ENCODE peak calls at places on chromosomes 11 and 22, in six cellular contexts. One of them, this sample, is unnamed.

GRCh38 chr11:19508166-19508565 is 204.5 kb upstream of the NAV2 start:
- DNase-seq in cardiac fibroblast: peak
- DNase-seq in prostate gland: no peak
- DNase-seq in ovary: no peak
- DNase-seq in cardiac muscle cell: no peak
- DNase-seq in mucosa of descending colon: no peak
- DNase-seq in this sample: no peak

GRCh38 chr22:27075028-27075678 is 417.8 kb downstream of the MIAT start:
- DNase-seq in mucosa of descending colon: no peak
- DNase-seq in cardiac fibroblast: peak
- DNase-seq in prostate gland: no peak
- DNase-seq in cardiac muscle cell: peak
- DNase-seq in ovary: no peak
- DNase-seq in this sample: no peak

GRCh38 chr11:120326845-120327281 is 1.8 kb downstream of the TLCD5 start:
- DNase-seq in mucosa of descending colon: no peak
- DNase-seq in cardiac fibroblast: peak
- DNase-seq in prostate gland: no peak
- DNase-seq in ovary: no peak
- DNase-seq in cardiac muscle cell: no peak
- DNase-seq in this sample: no peak

GRCh38 chr11:121444508-121444907 is 7.6 kb upstream of the SORL1 start:
- DNase-seq in cardiac fibroblast: no peak
- DNase-seq in mucosa of descending colon: no peak
- DNase-seq in prostate gland: no peak
- DNase-seq in ovary: no peak
- DNase-seq in cardiac muscle cell: no peak
- DNase-seq in this sample: no peak

GRCh38 chr22:24427500-24428164 is at the start of gene ADORA2A:
- DNase-seq in ovary: no peak
- DNase-seq in mucosa of descending colon: peak
- DNase-seq in cardiac fibroblast: no peak
- DNase-seq in cardiac muscle cell: no peak
- DNase-seq in prostate gland: no peak
- DNase-seq in this sample: no peak

GRCh38 chr11:108037211-108037610 is 28.5 kb downstream of the CUL5 start:
- DNase-seq in cardiac fibroblast: no peak
- DNase-seq in cardiac muscle cell: no peak
- DNase-seq in prostate gland: no peak
- DNase-seq in ovary: no peak
- DNase-seq in mucosa of descending colon: no peak
- DNase-seq in this sample: no peak

GRCh38 chr22:43293259-43293658 is 49.9 kb downstream of the SCUBE1 start:
- DNase-seq in cardiac muscle cell: no peak
- DNase-seq in cardiac fibroblast: no peak
- DNase-seq in ovary: no peak
- DNase-seq in mucosa of descending colon: no peak
- DNase-seq in prostate gland: peak
- DNase-seq in this sample: no peak

GRCh38 chr11:105151936-105152554 is 12.5 kb upstream of the CARD18 start:
- DNase-seq in prostate gland: no peak
- DNase-seq in cardiac muscle cell: no peak
- DNase-seq in ovary: no peak
- DNase-seq in mucosa of descending colon: no peak
- DNase-seq in cardiac fibroblast: peak
- DNase-seq in this sample: no peak

GRCh38 chr11:110738641-110739040 is 26.4 kb upstream of the ARHGAP20 start:
- DNase-seq in cardiac fibroblast: no peak
- DNase-seq in ovary: no peak
- DNase-seq in cardiac muscle cell: no peak
- DNase-seq in prostate gland: no peak
- DNase-seq in mucosa of descending colon: no peak
- DNase-seq in this sample: no peak

GRCh38 chr11:72788250-72788649 is 5.6 kb downstream of the STARD10 start:
- DNase-seq in ovary: no peak
- DNase-seq in prostate gland: no peak
- DNase-seq in mucosa of descending colon: peak
- DNase-seq in cardiac fibroblast: no peak
- DNase-seq in cardiac muscle cell: no peak
- DNase-seq in this sample: no peak

DNA sequence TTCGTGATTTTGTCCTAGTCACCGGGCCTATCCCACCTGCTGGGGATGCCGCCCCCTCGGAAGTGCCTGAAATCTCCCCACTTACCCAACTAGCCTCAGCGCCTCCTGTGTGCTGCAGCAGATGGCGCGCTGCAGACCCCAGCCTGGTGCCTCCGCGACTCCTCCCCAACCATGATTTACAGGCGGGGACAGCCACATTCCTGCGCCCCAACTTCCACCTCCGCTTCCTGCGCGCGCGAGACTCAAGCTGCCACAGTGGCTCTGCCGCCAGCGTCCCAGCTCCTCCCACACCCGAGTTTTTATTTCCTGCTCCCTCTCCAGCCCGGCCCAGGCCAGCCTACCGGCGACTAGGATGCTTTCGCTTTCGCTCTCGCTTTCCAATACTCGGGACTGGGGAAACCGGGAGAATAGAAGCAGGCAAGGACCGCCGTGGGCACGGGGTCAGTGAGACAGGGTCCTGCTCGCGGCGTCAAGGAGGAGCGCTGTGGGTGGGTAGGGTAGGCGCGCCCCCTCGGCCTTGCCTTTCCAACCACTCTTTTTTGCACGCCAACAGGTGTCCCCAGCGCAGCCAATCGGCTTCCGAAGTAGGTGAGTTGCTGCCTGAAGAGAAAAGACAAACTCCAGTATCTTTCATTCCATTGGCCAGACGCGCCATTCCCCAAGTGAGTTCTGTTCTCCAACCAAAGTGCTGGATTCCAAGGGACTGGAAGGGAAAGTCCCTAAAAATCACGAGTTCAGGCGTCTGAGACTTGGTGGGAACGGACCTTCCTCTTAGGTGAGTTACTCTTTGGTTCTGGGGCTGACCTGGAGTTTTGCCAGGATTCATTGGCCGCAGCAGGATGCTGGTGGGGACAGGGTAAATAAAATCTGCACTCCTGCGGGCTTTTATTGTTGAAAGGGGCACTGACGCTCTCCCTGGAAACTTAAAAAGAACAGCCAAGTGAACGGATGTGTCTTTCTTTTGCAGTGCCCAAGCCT is at the start of gene FAM111A:
- DNase-seq in prostate gland: peak
- DNase-seq in cardiac muscle cell: peak
- DNase-seq in ovary: peak
- DNase-seq in cardiac fibroblast: peak
- DNase-seq in mucosa of descending colon: peak
- DNase-seq in this sample: peak
- TF ChIP-seq CTCF in prostate gland: peak
- TF ChIP-seq CTCF in cardiac muscle cell: peak
- TF ChIP-seq CTCF in ovary: no peak
- TF ChIP-seq CTCF in cardiac fibroblast: peak
- TF ChIP-seq CTCF in mucosa of descending colon: no peak
- TF ChIP-seq CTCF in this sample: peak

GRCh38 chr22:38570841-38571364 is 920 bp upstream of the DMC1 start:
- DNase-seq in cardiac fibroblast: peak
- DNase-seq in mucosa of descending colon: peak
- DNase-seq in ovary: no peak
- DNase-seq in cardiac muscle cell: peak
- DNase-seq in prostate gland: peak
- DNase-seq in this sample: no peak

GRCh38 chr22:38567531-38568245 is 2.3 kb downstream of the DMC1 start:
- DNase-seq in mucosa of descending colon: no peak
- DNase-seq in prostate gland: no peak
- DNase-seq in cardiac muscle cell: no peak
- DNase-seq in ovary: no peak
- DNase-seq in cardiac fibroblast: no peak
- DNase-seq in this sample: no peak

GRCh38 chr22:38569181-38569971 is 607 bp downstream of the DMC1 start:
- DNase-seq in prostate gland: no peak
- DNase-seq in cardiac muscle cell: no peak
- DNase-seq in mucosa of descending colon: peak
- DNase-seq in ovary: peak
- DNase-seq in cardiac fibroblast: no peak
- DNase-seq in this sample: no peak

GRCh38 chr22:38569972-38570840 is at the start of gene DMC1:
- DNase-seq in mucosa of descending colon: peak
- DNase-seq in prostate gland: peak
- DNase-seq in cardiac fibroblast: peak
- DNase-seq in cardiac muscle cell: peak
- DNase-seq in ovary: peak
- DNase-seq in this sample: peak

GRCh38 chr22:38572065-38572464 is 2.1 kb upstream of the DMC1 start:
- DNase-seq in mucosa of descending colon: no peak
- DNase-seq in cardiac fibroblast: peak
- DNase-seq in cardiac muscle cell: peak
- DNase-seq in prostate gland: peak
- DNase-seq in ovary: peak
- DNase-seq in this sample: peak
- TF ChIP-seq CTCF in mucosa of descending colon: no peak
- TF ChIP-seq CTCF in cardiac fibroblast: peak
- TF ChIP-seq CTCF in cardiac muscle cell: peak
- TF ChIP-seq CTCF in prostate gland: peak
- TF ChIP-seq CTCF in ovary: peak
- TF ChIP-seq CTCF in this sample: peak

GRCh38 chr22:46681010-46681409 is 57.0 kb downstream of the CERK start:
- DNase-seq in mucosa of descending colon: no peak
- DNase-seq in prostate gland: no peak
- DNase-seq in ovary: no peak
- DNase-seq in cardiac fibroblast: no peak
- DNase-seq in cardiac muscle cell: no peak
- DNase-seq in this sample: no peak
- TF ChIP-seq CTCF in mucosa of descending colon: peak
- TF ChIP-seq CTCF in prostate gland: no peak
- TF ChIP-seq CTCF in ovary: no peak
- TF ChIP-seq CTCF in cardiac fibroblast: peak
- TF ChIP-seq CTCF in cardiac muscle cell: peak
- TF ChIP-seq CTCF in this sample: no peak

GRCh38 chr22:17638432-17639237 is at the start of gene BCL2L13:
- DNase-seq in ovary: peak
- DNase-seq in mucosa of descending colon: peak
- DNase-seq in prostate gland: peak
- DNase-seq in cardiac muscle cell: peak
- DNase-seq in cardiac fibroblast: peak
- DNase-seq in this sample: peak
- TF ChIP-seq CTCF in ovary: no peak
- TF ChIP-seq CTCF in mucosa of descending colon: no peak
- TF ChIP-seq CTCF in prostate gland: no peak
- TF ChIP-seq CTCF in cardiac muscle cell: no peak
- TF ChIP-seq CTCF in cardiac fibroblast: no peak
- TF ChIP-seq CTCF in this sample: no peak

GRCh38 chr11:79077684-79078379 is 363.0 kb downstream of the TENM4 start:
- DNase-seq in mucosa of descending colon: no peak
- DNase-seq in prostate gland: no peak
- DNase-seq in cardiac muscle cell: no peak
- DNase-seq in cardiac fibroblast: peak
- DNase-seq in ovary: no peak
- DNase-seq in this sample: no peak

GRCh38 chr11:79070518-79070917 is 370.3 kb downstream of the TENM4 start:
- DNase-seq in mucosa of descending colon: no peak
- DNase-seq in ovary: no peak
- DNase-seq in cardiac muscle cell: no peak
- DNase-seq in cardiac fibroblast: no peak
- DNase-seq in prostate gland: no peak
- DNase-seq in this sample: no peak

GRCh38 chr11:79076526-79077115 is 364.2 kb downstream of the TENM4 start:
- DNase-seq in mucosa of descending colon: peak
- DNase-seq in prostate gland: peak
- DNase-seq in ovary: no peak
- DNase-seq in cardiac fibroblast: peak
- DNase-seq in cardiac muscle cell: no peak
- DNase-seq in this sample: no peak

GRCh38 chr11:79078999-79079398 is 361.8 kb downstream of the TENM4 start:
- DNase-seq in prostate gland: no peak
- DNase-seq in cardiac muscle cell: no peak
- DNase-seq in mucosa of descending colon: no peak
- DNase-seq in ovary: no peak
- DNase-seq in cardiac fibroblast: no peak
- DNase-seq in this sample: no peak

DNA sequence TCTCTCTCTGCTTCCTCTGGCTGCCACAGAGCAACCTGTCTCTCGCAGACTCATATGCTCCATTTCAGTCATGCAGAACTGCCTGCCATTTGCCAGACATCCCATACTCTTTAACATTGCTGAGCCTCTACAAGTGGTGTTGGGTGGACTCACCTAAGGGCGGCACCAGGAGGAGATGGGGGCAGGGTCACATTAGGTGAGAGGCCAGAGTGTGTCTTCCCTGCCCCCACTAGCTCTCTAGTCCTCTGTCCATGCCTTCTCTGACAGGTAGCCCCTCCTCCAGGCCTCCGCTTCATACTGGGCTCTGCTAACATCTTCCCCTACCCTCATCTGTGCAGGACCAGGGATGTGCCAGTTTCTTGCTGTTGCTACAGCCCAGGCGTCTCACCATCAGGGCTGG is 366.3 kb downstream of the TENM4 start:
- DNase-seq in prostate gland: no peak
- DNase-seq in mucosa of descending colon: no peak
- DNase-seq in cardiac fibroblast: no peak
- DNase-seq in cardiac muscle cell: no peak
- DNase-seq in ovary: no peak
- DNase-seq in this sample: no peak
- TF ChIP-seq CTCF in prostate gland: no peak
- TF ChIP-seq CTCF in mucosa of descending colon: no peak
- TF ChIP-seq CTCF in cardiac fibroblast: no peak
- TF ChIP-seq CTCF in cardiac muscle cell: no peak
- TF ChIP-seq CTCF in ovary: no peak
- TF ChIP-seq CTCF in this sample: no peak

DNA sequence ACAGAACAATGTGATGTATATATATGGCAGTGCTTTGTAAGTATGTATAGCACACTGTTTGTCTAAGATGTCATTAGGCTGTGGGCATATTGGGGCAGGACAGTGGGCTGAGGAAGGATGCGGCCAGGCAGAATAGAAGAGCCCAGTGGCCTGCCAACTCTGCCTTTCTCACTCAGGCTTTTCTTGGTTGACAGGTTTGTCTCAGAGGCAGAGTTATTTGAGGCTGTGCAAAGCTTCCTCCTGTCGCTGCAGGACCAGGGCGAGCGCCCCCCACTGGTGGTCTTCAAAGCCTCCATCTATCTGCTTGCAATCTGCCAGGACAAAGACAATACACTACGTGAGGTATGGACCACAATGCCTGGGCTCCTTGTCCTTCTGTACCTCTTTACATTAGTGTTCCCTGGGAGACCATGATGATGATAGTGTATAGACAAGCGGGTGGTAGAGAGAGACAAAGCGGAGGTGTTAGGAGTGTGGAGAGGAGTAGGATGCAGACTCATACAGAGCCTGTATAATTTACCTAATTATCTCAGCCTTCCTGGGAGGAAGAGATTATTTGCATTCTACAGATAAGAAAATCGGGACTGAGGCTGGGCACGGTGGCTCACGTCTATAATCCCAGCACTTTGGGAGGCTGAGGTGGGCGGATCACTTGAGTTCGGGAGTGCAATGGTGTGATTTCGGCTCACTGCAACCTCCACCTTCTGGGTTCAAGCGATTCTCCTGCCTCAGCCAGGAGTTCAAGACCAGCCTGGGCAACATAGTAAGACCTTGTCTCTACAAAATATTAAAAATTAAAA is 37.3 kb upstream of the CCDC134 start:
- DNase-seq in ovary: no peak
- DNase-seq in cardiac muscle cell: peak
- DNase-seq in cardiac fibroblast: peak
- DNase-seq in mucosa of descending colon: peak
- DNase-seq in prostate gland: peak
- DNase-seq in this sample: no peak
- TF ChIP-seq CTCF in ovary: no peak
- TF ChIP-seq CTCF in cardiac muscle cell: peak
- TF ChIP-seq CTCF in cardiac fibroblast: peak
- TF ChIP-seq CTCF in mucosa of descending colon: no peak
- TF ChIP-seq CTCF in prostate gland: peak
- TF ChIP-seq CTCF in this sample: peak

This sample was measured in astrocyte of the cerebellum.